ENCODE peak calls at places on chromosomes 5 and 9, in five cellular contexts. P, K, E, T and Q are unnamed samples. For H3K9me3, the result is how much of the 10 kb centered on the place peaks cover.

GRCh38 chr5:168477060-168477459 is 9.2 kb upstream of the RARS1 start:
- DNase-seq in P (peak), K (no peak), E (no peak), T (no peak), Q (no peak)

GRCh38 chr5:36573441-36573840 is 33.0 kb upstream of the SLC1A3 start:
- DNase-seq in P (peak), K (no peak), E (no peak), T (no peak), Q (no peak)

GRCh38 chr9:3246231-3246630 is 279.6 kb downstream of the RFX3 start:
- DNase-seq in P (no peak), K (no peak), E (no peak), T (no peak), Q (no peak)

GRCh38 chr5:109121225-109121624 is 288.5 kb downstream of the PJA2 start:
- DNase-seq in P (no peak), K (no peak), E (no peak), T (no peak), Q (no peak)

GRCh38 chr5:53022889-53023511 is 33.8 kb downstream of the ITGA2 start:
- DNase-seq in P (no peak), K (no peak), E (no peak), T (no peak), Q (no peak)

GRCh38 chr5:62178258-62178657 is 127.7 kb upstream of the KIF2A start:
- DNase-seq in P (no peak), K (no peak), E (no peak), T (no peak), Q (no peak)

GRCh38 chr5:149796025-149796424 is 65.9 kb downstream of the PPARGC1B start:
- DNase-seq in P (no peak), K (no peak), E (no peak), T (no peak), Q (no peak)

GRCh38 chr5:139807647-139808030 is 12.0 kb downstream of the PSD2 start:
- DNase-seq in P (no peak), K (no peak), E (no peak), T (no peak), Q (no peak)

GRCh38 chr9:121975801-121976277 is 117.3 kb downstream of the TTLL11 start:
- DNase-seq in P (peak), K (no peak), E (no peak), T (no peak), Q (no peak)

GRCh38 chr5:111251941-111252340 is 27.8 kb downstream of the CAMK4 start:
- DNase-seq in P (no peak), K (no peak), E (no peak), T (no peak), Q (no peak)

GRCh38 chr9:34047864-34048729 is 590 bp downstream of the UBAP2 start:
- DNase-seq in P (no peak), K (peak), E (no peak), T (peak), Q (no peak)

GRCh38 chr5:464446-464842 is 21.5 kb downstream of the EXOC3 start:
- DNase-seq in P (no peak), K (no peak), E (no peak), T (peak), Q (no peak)

GRCh38 chr5:132484386-132484715 is 6.2 kb downstream of the IRF1 start:
- DNase-seq in P (no peak), K (no peak), E (no peak), T (no peak), Q (no peak)

GRCh38 chr9:98688710-98689495 is 19.8 kb downstream of the GABBR2 start:
- DNase-seq in P (no peak), K (no peak), E (no peak), T (no peak), Q (no peak)

DNA sequence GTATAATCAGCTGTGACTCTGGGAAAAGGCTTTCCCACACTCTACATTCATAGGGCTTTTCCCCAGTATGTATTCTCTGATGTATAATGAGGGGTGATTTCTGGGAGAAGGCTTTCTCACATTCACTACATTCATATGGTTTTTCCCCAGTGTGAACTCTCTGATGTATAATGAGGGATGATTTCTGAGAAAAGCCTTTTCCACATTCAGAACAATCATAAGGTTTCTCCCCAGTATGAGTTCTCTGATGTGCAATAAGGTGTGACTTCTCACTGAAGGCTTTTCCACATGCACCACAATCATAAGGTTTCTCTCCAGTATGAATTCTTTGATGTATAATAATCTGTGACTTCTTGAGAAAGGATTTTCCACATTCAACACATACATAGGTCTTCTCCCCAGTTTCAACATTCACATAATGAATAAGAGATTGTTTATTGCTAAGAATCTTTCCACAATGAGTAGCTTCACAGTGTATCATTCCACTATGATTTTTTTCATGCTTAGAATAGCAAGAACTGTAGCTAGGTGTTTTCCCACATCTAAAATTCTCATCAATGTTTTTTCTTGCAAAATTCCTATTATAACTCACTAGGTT is 26.7 kb upstream of the ZNF300 start:
- DNase-seq in P (peak), K (no peak), E (no peak), T (no peak), Q (no peak)
- H3K9me3 ChIP-seq in P (under half), K (under half), E (half or more), T (under half), Q (half or more)

DNA sequence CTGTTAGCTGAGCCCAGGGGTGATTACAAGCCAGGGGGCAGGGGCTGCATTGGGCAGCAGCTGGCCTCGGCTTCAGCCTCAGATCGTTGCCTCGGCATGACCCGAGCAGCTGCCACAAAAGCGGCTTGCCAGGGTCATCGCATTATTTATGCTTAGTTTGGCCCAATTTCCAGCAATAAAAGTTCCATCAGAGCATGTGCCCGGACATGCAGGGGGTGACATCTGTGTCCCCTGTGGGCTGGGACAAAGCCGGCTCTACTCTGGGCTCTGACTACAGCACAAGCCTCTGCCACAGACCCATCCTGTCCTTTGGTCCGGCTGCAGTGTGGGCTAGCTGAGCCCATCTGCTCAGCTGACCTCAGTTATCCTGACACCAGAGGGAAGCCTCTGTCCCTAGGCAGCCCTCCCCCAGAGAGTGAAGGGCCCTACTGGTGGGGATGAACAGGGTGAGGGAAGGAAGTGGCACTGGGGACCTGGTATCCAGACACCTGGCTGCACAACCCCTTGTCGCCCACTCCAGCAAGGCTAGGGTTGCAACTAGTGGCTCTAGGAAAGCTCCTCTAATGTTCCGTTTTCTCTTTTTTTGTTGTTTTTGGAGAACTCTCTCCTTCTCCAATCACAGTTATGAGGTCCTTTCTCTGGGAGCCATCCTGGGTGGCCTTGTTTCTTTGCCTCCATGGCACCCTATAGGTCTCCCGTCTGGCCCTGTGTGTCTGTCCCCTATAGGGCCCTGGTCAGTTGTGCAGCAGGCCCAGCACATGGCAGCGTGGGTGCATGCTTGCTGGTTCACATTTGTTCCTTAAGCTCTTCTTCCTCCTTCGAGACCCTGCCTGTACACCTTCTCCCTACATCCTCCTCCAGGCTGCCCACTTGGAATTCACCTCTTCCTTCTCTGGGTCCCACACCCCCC is 13.3 kb upstream of the GADD45G start:
- DNase-seq in P (no peak), K (no peak), E (no peak), T (no peak), Q (no peak)
- H3K9me3 ChIP-seq in P (under half), K (under half), E (under half), T (under half), Q (under half)

GRCh38 chr9:101592788-101593187 is 2.0 kb downstream of the PPP3R2 start:
- DNase-seq in P (no peak), K (no peak), E (no peak), T (no peak), Q (no peak)

GRCh38 chr9:101587644-101588043 is 7.1 kb downstream of the PPP3R2 start:
- DNase-seq in P (no peak), K (no peak), E (no peak), T (no peak), Q (no peak)

GRCh38 chr9:101594796-101595195 is at the start of gene PPP3R2:
- DNase-seq in P (no peak), K (no peak), E (no peak), T (no peak), Q (no peak)

GRCh38 chr9:101593345-101593744 is 1.4 kb downstream of the PPP3R2 start:
- DNase-seq in P (no peak), K (no peak), E (no peak), T (no peak), Q (no peak)
- H3K9me3 ChIP-seq in P (under half), K (under half), E (under half), T (under half), Q (under half)

DNA sequence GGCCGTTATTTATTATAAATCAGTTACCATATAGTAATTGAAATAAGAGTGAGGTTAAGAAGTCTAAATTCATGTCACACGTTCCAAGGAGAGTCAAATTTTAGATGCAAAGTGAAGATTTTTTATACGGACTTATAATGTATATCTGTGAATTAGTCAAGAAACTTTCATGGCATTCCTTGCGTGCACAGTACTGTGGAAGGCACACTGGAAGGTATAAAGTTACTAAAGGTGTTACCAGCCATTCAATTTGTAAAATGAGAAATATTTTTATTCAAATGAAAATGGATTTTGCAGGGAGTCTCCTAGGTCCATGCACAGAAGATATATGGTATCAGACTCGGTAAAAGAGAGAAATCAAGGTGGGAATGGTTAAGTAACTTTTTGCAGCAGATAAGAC is 408.1 kb upstream of the CTNND2 start:
- DNase-seq in P (no peak), K (no peak), E (no peak), T (no peak), Q (no peak)
- H3K9me3 ChIP-seq in P (under half), K (under half), E (under half), T (under half), Q (under half)

GRCh38 chr9:107772988-107773387 is 283.4 kb upstream of the KLF4 start:
- DNase-seq in P (no peak), K (no peak), E (no peak), T (no peak), Q (no peak)
- H3K9me3 ChIP-seq in P (under half), K (under half), E (under half), T (under half), Q (under half)

GRCh38 chr5:125254267-125254666 is 507.8 kb upstream of the ZNF608 start:
- DNase-seq in P (no peak), K (no peak), E (no peak), T (no peak), Q (no peak)
- H3K9me3 ChIP-seq in P (under half), K (under half), E (under half), T (under half), Q (under half)

GRCh38 chr5:133653602-133653995 is 41.3 kb upstream of the FSTL4 start:
- DNase-seq in P (no peak), K (no peak), E (no peak), T (no peak), Q (no peak)

GRCh38 chr5:133657036-133657435 is 44.7 kb upstream of the FSTL4 start:
- DNase-seq in P (no peak), K (no peak), E (no peak), T (no peak), Q (no peak)

GRCh38 chr5:133658327-133658726 is 46.0 kb upstream of the FSTL4 start:
- DNase-seq in P (no peak), K (no peak), E (no peak), T (no peak), Q (no peak)

GRCh38 chr5:133652951-133653601 is 40.7 kb upstream of the FSTL4 start:
- DNase-seq in P (no peak), K (no peak), E (no peak), T (no peak), Q (no peak)

GRCh38 chr5:133655966-133656365 is 43.6 kb upstream of the FSTL4 start:
- DNase-seq in P (no peak), K (no peak), E (no peak), T (no peak), Q (no peak)
- H3K9me3 ChIP-seq in P (under half), K (under half), E (under half), T (under half), Q (under half)

DNA sequence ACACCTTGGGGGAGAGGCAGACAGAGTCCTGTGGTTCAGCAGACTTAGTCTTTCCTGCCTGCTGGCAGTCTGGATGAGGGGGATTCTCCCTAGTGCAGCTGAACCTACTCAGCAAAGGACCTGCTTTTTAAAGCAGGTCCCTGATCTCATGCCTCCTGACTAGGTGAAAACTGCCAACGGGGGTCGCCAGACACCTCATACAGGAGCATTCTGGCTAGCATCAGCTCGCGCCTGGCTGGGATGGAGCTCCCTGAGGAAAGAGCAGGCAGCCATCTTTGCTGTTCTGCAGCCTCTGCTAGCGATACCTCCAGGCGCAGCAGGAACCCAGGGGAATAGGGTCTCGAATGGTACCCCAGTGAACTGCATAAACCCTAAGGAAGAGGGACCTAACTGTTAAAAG is 225.2 kb downstream of the CDH9 start:
- DNase-seq in P (no peak), K (no peak), E (no peak), T (no peak), Q (no peak)
- H3K9me3 ChIP-seq in P (under half), K (under half), E (under half), T (under half), Q (under half)

DNA sequence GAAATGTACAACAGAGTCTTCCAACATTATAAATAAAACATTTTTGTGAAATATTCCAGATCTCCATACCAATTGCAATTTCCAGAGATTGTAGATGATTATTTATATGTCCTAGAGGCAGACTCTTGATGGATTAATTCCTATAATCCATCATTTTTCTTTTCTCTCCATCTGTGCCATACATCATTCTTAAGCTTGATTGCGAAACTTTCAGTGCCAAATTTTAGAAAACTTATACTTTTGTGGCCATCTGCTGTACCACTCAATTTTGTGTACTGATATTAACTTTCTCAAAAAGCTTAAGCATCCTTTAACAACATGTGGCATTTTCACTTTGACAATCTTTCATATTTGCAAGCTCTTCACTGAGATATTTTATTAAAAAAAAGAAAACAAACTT is 446.9 kb downstream of the SEMA5A start:
- DNase-seq in P (no peak), K (no peak), E (no peak), T (no peak), Q (no peak)
- H3K9me3 ChIP-seq in P (under half), K (under half), E (under half), T (under half), Q (under half)

DNA sequence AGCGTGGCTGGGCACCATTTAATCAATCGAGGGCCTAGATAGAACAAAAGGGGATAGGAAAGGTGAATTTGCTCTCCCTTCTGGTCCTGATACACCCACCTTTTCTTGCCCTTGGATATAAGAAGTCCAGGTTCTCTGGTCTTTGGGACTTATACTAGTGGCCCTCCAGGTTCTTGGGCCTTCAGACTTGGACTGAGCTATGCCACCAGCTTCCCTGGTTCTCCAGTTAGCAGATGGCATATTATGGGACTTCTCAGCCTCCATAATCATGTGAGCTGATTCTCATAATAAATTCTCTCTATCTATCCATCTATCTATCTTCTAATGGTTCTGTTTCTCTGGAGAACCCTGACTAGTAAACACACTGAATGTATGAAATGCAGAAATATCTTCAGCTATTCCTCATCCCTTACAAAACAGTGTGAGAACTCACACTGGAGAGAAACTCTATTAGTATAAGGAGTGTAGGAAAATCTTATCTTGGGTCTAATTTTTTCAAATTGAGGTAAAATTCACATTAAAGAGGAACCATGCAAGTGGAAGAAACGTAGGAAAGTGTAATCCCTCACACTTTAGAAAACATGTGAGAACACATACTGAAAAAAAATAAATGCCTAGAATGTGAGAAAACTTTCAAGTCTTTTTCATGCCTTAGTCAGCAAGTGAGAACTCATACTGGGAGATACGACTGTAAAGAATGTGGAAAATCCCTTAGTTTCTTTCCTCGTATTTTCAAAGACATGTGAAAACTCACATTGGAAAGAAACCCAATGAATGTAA is 15.5 kb downstream of the PCDHB15 start:
- DNase-seq in P (peak), K (no peak), E (no peak), T (no peak), Q (no peak)
- H3K9me3 ChIP-seq in P (under half), K (under half), E (half or more), T (under half), Q (half or more)